ENCODE peak calls at places on chromosomes 7 and 10, in six cellular contexts. K, U, Z, X, I and F are unnamed samples.

GRCh38 chr10:47164800-47165128 is 135.2 kb upstream of the GDF10 start:
- DNase-seq in K (no peak), U (no peak), Z (no peak), X (no peak), I (no peak), F (no peak)

GRCh38 chr10:49612513-49613159 is 1.2 kb upstream of the CHAT start:
- DNase-seq in K (no peak), U (no peak), Z (no peak), X (no peak), I (no peak), F (no peak)

GRCh38 chr7:108079291-108080057 is 50.7 kb downstream of the LAMB4 start:
- DNase-seq in K (no peak), U (no peak), Z (no peak), X (peak; percentile 94), I (no peak), F (no peak)

GRCh38 chr10:35690534-35690933 is 48.4 kb upstream of the FZD8 start:
- DNase-seq in K (no peak), U (no peak), Z (no peak), X (no peak), I (no peak), F (no peak)

GRCh38 chr10:47141349-47141748 is 158.6 kb upstream of the GDF10 start:
- DNase-seq in K (no peak), U (no peak), Z (no peak), X (no peak), I (no peak), F (no peak)

GRCh38 chr10:1402016-1402820 is 335.1 kb downstream of the ADARB2 start:
- DNase-seq in K (no peak), U (no peak), Z (no peak), X (no peak), I (peak; percentile 43), F (no peak)

GRCh38 chr10:89119651-89120050 is 87.5 kb downstream of the CH25H start:
- DNase-seq in K (no peak), U (no peak), Z (no peak), X (no peak), I (no peak), F (no peak)

GRCh38 chr7:94276797-94277196 is 117.9 kb upstream of the COL1A2 start:
- DNase-seq in K (no peak), U (no peak), Z (no peak), X (peak; percentile 62), I (no peak), F (no peak)

GRCh38 chr10:24882047-24882698 is 70.2 kb downstream of the PRTFDC1 start:
- DNase-seq in K (no peak), U (no peak), Z (no peak), X (peak; percentile 94), I (no peak), F (no peak)

GRCh38 chr7:26648429-26649015 is 215.9 kb downstream of the SKAP2 start:
- DNase-seq in K (no peak), U (no peak), Z (no peak), X (peak; percentile 14), I (no peak), F (no peak)

GRCh38 chr7:2843711-2844152 is 376 bp downstream of the GNA12 start:
- DNase-seq in K (no peak), U (no peak), Z (peak; percentile 53), X (peak; percentile 49), I (no peak), F (peak; percentile 45)

GRCh38 chr10:5317547-5318107 is 47.1 kb upstream of the UCN3 start:
- DNase-seq in K (no peak), U (no peak), Z (no peak), X (peak; percentile 40), I (no peak), F (no peak)

GRCh38 chr7:124667312-124667711 is 98.3 kb downstream of the GPR37 start:
- DNase-seq in K (no peak), U (no peak), Z (no peak), X (no peak), I (no peak), F (no peak)

GRCh38 chr10:92420554-92421275 is 129.7 kb downstream of the MARCHF5 start:
- DNase-seq in K (no peak), U (no peak), Z (no peak), X (peak; percentile 15), I (no peak), F (no peak)

GRCh38 chr7:23679898-23680416 is at the start of gene FAM221A:
- DNase-seq in K (peak; percentile 92), U (peak; percentile 80), Z (peak; percentile 94), X (peak; percentile 87), I (peak; percentile 90), F (peak; percentile 85)

GRCh38 chr7:155962191-155962967 is 150.1 kb upstream of the SHH start:
- DNase-seq in K (no peak), U (no peak), Z (no peak), X (peak; percentile 27), I (peak; percentile 28), F (no peak)

GRCh38 chr10:74223755-74224530 is 72.9 kb downstream of the ADK start:
- DNase-seq in K (no peak), U (no peak), Z (no peak), X (peak; percentile 32), I (no peak), F (no peak)

GRCh38 chr7:99459087-99459486 is 6.9 kb downstream of the ATP5MF start:
- DNase-seq in K (no peak), U (no peak), Z (no peak), X (peak; percentile 19), I (no peak), F (peak; percentile 49)

GRCh38 chr7:30727061-30727945 is 24.6 kb upstream of the INMT start:
- DNase-seq in K (no peak), U (no peak), Z (no peak), X (peak; percentile 5), I (no peak), F (no peak)

GRCh38 chr7:40579401-40579800 is 444.6 kb downstream of the SUGCT start:
- DNase-seq in K (no peak), U (no peak), Z (no peak), X (peak; percentile 37), I (no peak), F (no peak)

GRCh38 chr10:130485958-130486680 is 349.9 kb downstream of the GLRX3 start:
- DNase-seq in K (no peak), U (no peak), Z (no peak), X (no peak), I (no peak), F (no peak)

GRCh38 chr7:101418694-101419093 is 56.0 kb downstream of the COL26A1 start:
- DNase-seq in K (no peak), U (no peak), Z (no peak), X (no peak), I (no peak), F (no peak)

GRCh38 chr10:79132681-79133381 is 64.1 kb downstream of the ZMIZ1 start:
- DNase-seq in K (no peak), U (no peak), Z (no peak), X (no peak), I (no peak), F (peak; percentile 64)

GRCh38 chr7:128920913-128921582 is 10.5 kb upstream of the KCP start:
- DNase-seq in K (no peak), U (no peak), Z (no peak), X (no peak), I (no peak), F (no peak)

GRCh38 chr10:117553815-117554172 is 11.2 kb downstream of the EMX2 start:
- DNase-seq in K (no peak), U (no peak), Z (no peak), X (no peak), I (no peak), F (no peak)

GRCh38 chr10:3892440-3893101 is 107.6 kb upstream of the KLF6 start:
- DNase-seq in K (no peak), U (no peak), Z (no peak), X (no peak), I (no peak), F (no peak)

DNA sequence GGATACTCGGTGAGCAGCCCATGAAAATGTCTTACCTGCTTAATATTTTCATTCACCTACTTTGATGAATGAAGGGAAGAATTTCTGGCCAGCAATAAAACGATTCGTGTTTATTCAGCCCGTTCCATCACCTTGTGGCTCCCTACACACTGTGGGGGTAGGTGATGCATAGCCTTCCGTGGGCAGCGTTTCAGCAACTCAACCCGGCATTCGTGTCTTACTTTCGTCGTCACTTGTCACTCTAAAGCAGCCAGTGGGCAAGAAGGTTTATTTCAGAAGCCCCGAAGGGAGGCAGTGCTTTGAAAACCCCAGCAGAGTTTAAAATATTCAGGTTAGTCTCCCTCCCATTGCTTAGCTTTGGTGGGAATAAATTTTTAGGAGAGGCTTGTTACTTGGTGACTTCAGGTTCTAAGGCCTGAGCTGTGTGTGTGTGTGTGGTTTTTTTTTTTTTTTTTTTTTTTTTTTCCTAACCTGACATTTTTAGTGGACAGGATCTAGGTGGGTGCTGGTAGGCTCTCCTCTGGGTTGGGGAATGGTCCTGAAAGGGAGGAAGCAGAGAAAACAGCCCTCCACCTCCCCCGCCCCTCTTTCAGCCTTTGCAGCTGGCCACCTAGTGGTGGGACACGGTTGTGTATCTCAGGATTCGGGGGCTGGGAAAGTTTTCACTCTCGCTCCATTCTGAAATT is 1.8 kb downstream of the GRK5 start:
- DNase-seq in K (peak; percentile 44), U (no peak), Z (peak; percentile 63), X (peak; percentile 80), I (peak; percentile 78), F (peak; percentile 77)
- H3K4me3 ChIP-seq in K (peak overlapping the region; percentile 52), U (no peak overlapping the region), Z (peak overlapping the region; percentile 84), X (peak overlapping the region; percentile 76), I (peak overlapping the region; percentile 97), F (peak overlapping the region; percentile 81)

GRCh38 chr10:133087679-133088523 is at the start of gene ADGRA1:
- DNase-seq in K (no peak), U (no peak), Z (no peak), X (no peak), I (no peak), F (no peak)
- TF ChIP-seq CTCF in K (no peak), U (no peak), Z (no peak), X (no peak), I (no peak), F (no peak)

DNA sequence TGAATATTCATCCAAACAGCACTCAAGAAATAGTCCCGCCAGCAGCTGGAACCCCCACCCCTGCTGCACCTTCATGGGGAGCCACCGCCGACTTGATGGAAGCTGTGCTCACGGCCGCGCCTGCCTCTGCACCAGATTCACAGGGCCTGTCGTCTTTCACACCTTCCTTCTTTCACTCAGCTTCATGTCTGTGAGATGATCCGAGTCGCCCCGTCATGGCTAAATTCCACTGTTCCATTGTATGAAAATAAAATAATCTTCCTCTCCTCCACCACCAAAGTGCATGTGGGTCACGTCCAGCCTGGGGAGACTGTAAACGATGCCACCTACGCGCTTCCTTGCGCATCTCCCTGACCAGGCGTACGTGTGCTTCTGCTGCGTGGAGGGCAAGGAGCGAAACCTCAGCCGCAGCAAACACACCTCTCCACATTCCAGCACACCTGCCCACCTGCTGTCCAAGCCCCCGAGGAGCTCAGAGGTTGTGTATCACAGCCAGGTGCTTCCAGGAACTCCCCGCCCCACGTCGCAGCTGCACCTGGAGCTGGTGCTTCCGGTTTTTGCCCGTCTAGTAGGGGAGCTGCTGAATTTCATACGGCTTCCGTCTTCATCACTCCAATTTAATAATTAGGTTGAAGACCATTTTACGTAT is 137.0 kb downstream of the PTPRN2 start:
- DNase-seq in K (no peak), U (no peak), Z (no peak), X (no peak), I (no peak), F (no peak)
- H3K9me3 ChIP-seq in K (peaks cover 7% of the 10 kb centered on the region), U (no peaks in the 10 kb centered on the region), Z (no peaks in the 10 kb centered on the region), X (no peaks in the 10 kb centered on the region), I (no peaks in the 10 kb centered on the region), F (no peaks in the 10 kb centered on the region)

DNA sequence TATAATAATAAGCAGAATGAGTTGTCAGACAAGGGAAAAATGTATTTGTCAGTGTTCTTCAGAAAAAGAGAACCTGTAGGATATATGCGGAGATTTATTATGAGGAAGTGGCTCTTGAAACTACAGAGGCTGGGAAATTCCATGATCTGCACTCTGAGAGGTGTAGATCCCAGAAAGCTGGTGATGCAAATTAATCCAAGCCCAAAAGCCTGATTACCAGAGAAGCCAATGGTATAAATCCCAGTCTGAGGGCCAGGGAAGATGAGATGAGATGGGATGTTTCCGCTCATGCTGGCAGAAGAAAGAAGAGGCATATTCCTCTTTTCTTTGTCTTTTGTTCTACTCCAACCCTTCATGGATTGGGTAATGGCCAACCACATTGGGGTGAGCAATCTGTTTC is 732.8 kb upstream of the IGFBP3 start:
- DNase-seq in K (no peak), U (no peak), Z (no peak), X (no peak), I (no peak), F (no peak)
- H3K4me3 ChIP-seq in K (no peak overlapping the region), U (no peak overlapping the region), Z (no peak overlapping the region), X (no peak overlapping the region), I (no peak overlapping the region), F (no peak overlapping the region)